ENCODE peak calls at places on chromosomes 7 and 10, in nine cellular contexts. C is ACHN; H is activated T-cell treated with anti-CD3 and anti-CD28 coated beads for 1 hour; K is activated CD4-positive, alpha-beta T cell treated with anti-CD3 and anti-CD28 coated beads, Interleukin-2, amount 50 U/mL, for 48 hours; J is fibroblast of the aortic adventitia; O is T follicular helper cell; E is GM13977; D is CD8-positive, alpha-beta T cell; M is IMR-90. W is an unnamed sample.

GRCh38 chr10:19749185-19749729 is 67.0 kb upstream of the PLXDC2 start:
- DNase-seq in C (no peak), H (no peak), K (no peak), J (peak), O (no peak), E (no peak), D (no peak), M (peak), W (no peak)

GRCh38 chr7:777679-778078 is 50.6 kb upstream of the PRKAR1B start:
- DNase-seq in C (no peak), H (no peak), K (no peak), J (no peak), O (no peak), E (no peak), D (no peak), M (no peak), W (no peak)

GRCh38 chr7:29480456-29480855 is 83.2 kb upstream of the PRR15 start:
- DNase-seq in C (no peak), H (no peak), K (no peak), J (no peak), O (no peak), E (no peak), D (no peak), M (no peak), W (no peak)

GRCh38 chr7:75646551-75647102 is 92.1 kb downstream of the HIP1 start:
- DNase-seq in C (no peak), H (no peak), K (no peak), J (no peak), O (no peak), E (no peak), D (no peak), M (no peak), W (no peak)

GRCh38 chr7:42162560-42163325 is 74.3 kb downstream of the GLI3 start:
- DNase-seq in C (no peak), H (no peak), K (no peak), J (no peak), O (no peak), E (no peak), D (no peak), M (no peak), W (no peak)

GRCh38 chr7:40654171-40654570 is 519.4 kb downstream of the SUGCT start:
- DNase-seq in C (no peak), H (no peak), K (no peak), J (no peak), O (no peak), E (no peak), D (no peak), M (no peak), W (no peak)

GRCh38 chr7:15367897-15368296 is 193.9 kb downstream of the AGMO start:
- DNase-seq in C (no peak), H (no peak), K (no peak), J (no peak), O (no peak), E (no peak), D (no peak), M (no peak), W (no peak)

GRCh38 chr7:26688936-26689506 is 175.4 kb downstream of the SKAP2 start:
- DNase-seq in C (no peak), H (no peak), K (no peak), J (no peak), O (no peak), E (no peak), D (no peak), M (no peak), W (no peak)

GRCh38 chr10:34743804-34744203 is 71.3 kb downstream of the PARD3 start:
- DNase-seq in C (no peak), H (no peak), K (no peak), J (peak), O (no peak), E (no peak), D (no peak), M (peak), W (no peak)

GRCh38 chr10:112288526-112288925 is 5.3 kb downstream of the TECTB start:
- DNase-seq in C (no peak), H (no peak), K (no peak), J (no peak), O (no peak), E (no peak), D (no peak), M (no peak), W (no peak)

GRCh38 chr10:86111902-86112301 is 254.7 kb downstream of the GRID1 start:
- DNase-seq in C (no peak), H (no peak), K (no peak), J (no peak), O (no peak), E (no peak), D (no peak), M (no peak), W (no peak)

GRCh38 chr10:23262928-23263327 is 70.8 kb downstream of the PTF1A start:
- DNase-seq in C (no peak), H (no peak), K (no peak), J (no peak), O (no peak), E (no peak), D (no peak), M (no peak), W (no peak)

GRCh38 chr7:132145466-132145865 is 430.8 kb downstream of the PLXNA4 start:
- DNase-seq in C (peak), H (no peak), K (no peak), J (peak), O (no peak), E (no peak), D (no peak), M (peak), W (no peak)

GRCh38 chr10:102555781-102556328 is 52.1 kb downstream of the SUFU start:
- DNase-seq in C (no peak), H (no peak), K (no peak), J (peak), O (no peak), E (no peak), D (no peak), M (peak), W (no peak)

GRCh38 chr7:158944195-158944594 is 87.8 kb downstream of the DYNC2I1 start:
- DNase-seq in C (no peak), H (no peak), K (no peak), J (no peak), O (no peak), E (no peak), D (no peak), M (no peak), W (no peak)

GRCh38 chr10:106189254-106189653 is 975.3 kb downstream of the SORCS1 start:
- DNase-seq in C (peak), H (no peak), K (peak), J (peak), O (no peak), E (peak), D (no peak), M (no peak), W (no peak)

GRCh38 chr10:130559213-130559944 is 423.2 kb downstream of the GLRX3 start:
- DNase-seq in C (no peak), H (no peak), K (no peak), J (no peak), O (no peak), E (no peak), D (no peak), M (no peak), W (no peak)

GRCh38 chr7:139034336-139034735 is 1.5 kb downstream of the ZC3HAV1L start:
- DNase-seq in C (no peak), H (no peak), K (no peak), J (no peak), O (no peak), E (no peak), D (no peak), M (peak), W (no peak)

GRCh38 chr7:34107306-34107705 is 202.0 kb downstream of the BMPER start:
- DNase-seq in C (no peak), H (no peak), K (no peak), J (peak), O (no peak), E (no peak), D (no peak), M (peak), W (no peak)

GRCh38 chr7:30859202-30859939 is 52.3 kb upstream of the AQP1 start:
- DNase-seq in C (no peak), H (no peak), K (no peak), J (no peak), O (no peak), E (no peak), D (no peak), M (no peak), W (no peak)

GRCh38 chr7:20665096-20665495 is 49.6 kb downstream of the ABCB5 start:
- DNase-seq in C (no peak), H (no peak), K (no peak), J (no peak), O (no peak), E (no peak), D (no peak), M (no peak), W (no peak)

GRCh38 chr7:140525741-140526140 is 46.4 kb upstream of the MKRN1 start:
- DNase-seq in C (no peak), H (peak), K (no peak), J (peak), O (no peak), E (no peak), D (no peak), M (no peak), W (no peak)

GRCh38 chr10:60916025-60916424 is 28.0 kb downstream of the RHOBTB1 start:
- DNase-seq in C (peak), H (no peak), K (no peak), J (no peak), O (no peak), E (no peak), D (no peak), M (no peak), W (no peak)

GRCh38 chr10:61040399-61041016 is 96.5 kb upstream of the RHOBTB1 start:
- DNase-seq in C (no peak), H (no peak), K (no peak), J (no peak), O (no peak), E (no peak), D (no peak), M (no peak), W (no peak)

GRCh38 chr7:66964391-66964790 is 31.0 kb downstream of the SBDS start:
- DNase-seq in C (no peak), H (no peak), K (no peak), J (peak), O (no peak), E (no peak), D (no peak), M (peak), W (no peak)

GRCh38 chr7:99194301-99194700 is 13.6 kb downstream of the KPNA7 start:
- DNase-seq in C (no peak), H (no peak), K (no peak), J (no peak), O (no peak), E (no peak), D (no peak), M (no peak), W (no peak)

GRCh38 chr7:92833024-92833765 is 3.2 kb downstream of the CDK6 start:
- DNase-seq in C (peak), H (peak), K (peak), J (peak), O (peak), E (peak), D (peak), M (peak), W (peak)

GRCh38 chr10:114956466-114956865 is 18.5 kb downstream of the TRUB1 start:
- DNase-seq in C (no peak), H (no peak), K (no peak), J (peak), O (no peak), E (no peak), D (no peak), M (no peak), W (no peak)

GRCh38 chr7:100785878-100786277 is 41.4 kb downstream of the EPHB4 start:
- DNase-seq in C (no peak), H (no peak), K (no peak), J (no peak), O (no peak), E (no peak), D (no peak), M (no peak), W (no peak)

GRCh38 chr7:45149606-45150005 is 8.0 kb upstream of the RAMP3 start:
- DNase-seq in C (no peak), H (no peak), K (no peak), J (no peak), O (no peak), E (no peak), D (no peak), M (no peak), W (no peak)

GRCh38 chr7:25759281-25759680 is 392.7 kb upstream of the NFE2L3 start:
- DNase-seq in C (no peak), H (no peak), K (no peak), J (no peak), O (no peak), E (no peak), D (no peak), M (no peak), W (no peak)

GRCh38 chr7:30119890-30120577 is 14.8 kb upstream of the MTURN start:
- DNase-seq in C (no peak), H (no peak), K (no peak), J (no peak), O (no peak), E (no peak), D (no peak), M (no peak), W (no peak)

GRCh38 chr7:139246905-139247304 is 15.9 kb downstream of the UBN2 start:
- DNase-seq in C (no peak), H (no peak), K (no peak), J (peak), O (no peak), E (no peak), D (no peak), M (peak), W (no peak)

GRCh38 chr10:20999713-21000112 is 102.6 kb upstream of the NEBL start:
- DNase-seq in C (no peak), H (no peak), K (no peak), J (no peak), O (no peak), E (no peak), D (no peak), M (no peak), W (no peak)

GRCh38 chr7:46173526-46174191 is 252.6 kb upstream of the IGFBP3 start:
- DNase-seq in C (no peak), H (no peak), K (no peak), J (peak), O (no peak), E (no peak), D (no peak), M (no peak), W (no peak)